ENCODE peak calls at places on chromosome 22, in ten cellular contexts. S is fibroblast of lung; U is transverse colon; W is AG08395; E is GM04504; Y is left lung; P is stimulated activated CD8-positive, alpha-beta memory T cell treated with anti-CD3 and anti-CD28 coated beads, Interleukin-2, amount 100 ng/mL, for 48 hours; V is neural crest cell; H is Daoy; A is T-cell. T is an unnamed sample.

GRCh38 chr22:24107668-24108067 is 73.6 kb upstream of the SUSD2 start:
- DNase-seq in S (peak), U (peak), W (peak), E (peak), Y (peak), P (no peak), V (no peak), H (peak), A (no peak), T (peak)

GRCh38 chr22:22944268-22944985 is 56.8 kb downstream of the IGLL5 start:
- DNase-seq in S (no peak), U (peak), W (no peak), E (no peak), Y (peak), P (no peak), V (no peak), H (no peak), A (no peak), T (peak)

GRCh38 chr22:29520851-29521250 is 32.7 kb downstream of the THOC5 start:
- DNase-seq in S (peak), U (no peak), W (peak), E (peak), Y (no peak), P (no peak), V (no peak), H (peak), A (no peak), T (no peak)

GRCh38 chr22:45212992-45213751 is 27.5 kb downstream of the KIAA0930 start:
- DNase-seq in S (peak), U (peak), W (peak), E (no peak), Y (peak), P (no peak), V (no peak), H (peak), A (no peak), T (peak)

GRCh38 chr22:46357711-46358505 is 22.4 kb downstream of the TRMU start:
- DNase-seq in S (no peak), U (no peak), W (no peak), E (no peak), Y (peak), P (no peak), V (no peak), H (no peak), A (no peak), T (peak)

GRCh38 chr22:47446331-47446730 is 683.9 kb downstream of the TBC1D22A start:
- DNase-seq in S (no peak), U (no peak), W (no peak), E (no peak), Y (peak), P (no peak), V (no peak), H (no peak), A (no peak), T (peak)

GRCh38 chr22:30336752-30337460 is 10.2 kb upstream of the TBC1D10A start:
- DNase-seq in S (no peak), U (no peak), W (no peak), E (no peak), Y (no peak), P (no peak), V (no peak), H (no peak), A (no peak), T (no peak)

GRCh38 chr22:49647346-49648026 is 180.2 kb downstream of the BRD1 start:
- DNase-seq in S (no peak), U (no peak), W (no peak), E (no peak), Y (peak), P (no peak), V (no peak), H (no peak), A (no peak), T (no peak)

GRCh38 chr22:35651085-35651484 is 2.8 kb downstream of the APOL6 start:
- DNase-seq in S (no peak), U (no peak), W (no peak), E (no peak), Y (no peak), P (no peak), V (no peak), H (no peak), A (no peak), T (no peak)

GRCh38 chr22:33918676-33919590 is 1.3 kb downstream of the LARGE1 start:
- DNase-seq in S (peak), U (no peak), W (peak), E (no peak), Y (no peak), P (no peak), V (no peak), H (peak), A (no peak), T (no peak)

GRCh38 chr22:44523981-44524759 is 26.1 kb upstream of the RTL6 start:
- DNase-seq in S (peak), U (peak), W (peak), E (peak), Y (no peak), P (no peak), V (no peak), H (peak), A (no peak), T (no peak)

GRCh38 chr22:20565079-20565734 is 57.8 kb downstream of the MED15 start:
- DNase-seq in S (peak), U (no peak), W (no peak), E (no peak), Y (no peak), P (no peak), V (no peak), H (no peak), A (no peak), T (peak)

GRCh38 chr22:30262917-30263741 is 3.5 kb downstream of the OSM start:
- DNase-seq in S (peak), U (peak), W (peak), E (no peak), Y (peak), P (peak), V (peak), H (peak), A (peak), T (peak)

GRCh38 chr22:24303007-24303406 is 32.4 kb downstream of the SPECC1L start:
- DNase-seq in S (no peak), U (no peak), W (no peak), E (no peak), Y (no peak), P (no peak), V (no peak), H (no peak), A (no peak), T (no peak)

GRCh38 chr22:49756656-49757055 is 71.0 kb downstream of the BRD1 start:
- DNase-seq in S (no peak), U (peak), W (no peak), E (no peak), Y (peak), P (no peak), V (no peak), H (no peak), A (no peak), T (peak)

GRCh38 chr22:19841641-19842385 is 12.9 kb downstream of the GNB1L start:
- DNase-seq in S (no peak), U (no peak), W (no peak), E (no peak), Y (no peak), P (no peak), V (no peak), H (no peak), A (no peak), T (no peak)

T was measured in aorta.